ENCODE peak calls at places on chromosomes 16 and 17, in seven cellular contexts. C is HEK293T, G is GM13976, H is T-helper 22 cell, V is right atrium auricular region, W is NCI-H1930, I is right lobe of liver. M is an unnamed sample.

GRCh38 chr16:86929149-86929871 is 351.0 kb downstream of the FOXL1 start:
- DNase-seq in C (no peak), I (no peak), H (no peak), W (no peak), G (no peak), V (peak), M (no peak)

GRCh38 chr17:65485388-65486299 is 75.8 kb downstream of the AXIN2 start:
- DNase-seq in V (peak), I (no peak), H (no peak), G (no peak), W (no peak), C (no peak), M (no peak)

GRCh38 chr16:77090062-77090461 is 100.9 kb upstream of the MON1B start:
- DNase-seq in W (no peak), V (no peak), C (no peak), H (no peak), I (no peak), G (no peak), M (no peak)

GRCh38 chr16:10692470-10692869 is 2.3 kb downstream of the TEKT5 start:
- DNase-seq in H (no peak), W (no peak), I (no peak), G (no peak), C (no peak), V (no peak), M (no peak)

GRCh38 chr16:56041556-56042140 is 149.6 kb upstream of the GNAO1 start:
- DNase-seq in V (no peak), C (peak), G (peak), I (peak), H (peak), W (no peak), M (peak)

GRCh38 chr16:23508589-23509440 is 1.5 kb downstream of the GGA2 start:
- DNase-seq in H (no peak), I (no peak), V (peak), W (no peak), G (no peak), C (peak), M (no peak)

GRCh38 chr16:4272114-4272954 is 489 bp downstream of the TFAP4 start:
- DNase-seq in V (no peak), I (peak), W (peak), C (peak), H (no peak), G (peak), M (peak)

GRCh38 chr16:67154578-67155304 is 3.9 kb upstream of the B3GNT9 start:
- DNase-seq in G (no peak), I (no peak), H (no peak), V (no peak), W (no peak), C (no peak), M (no peak)

GRCh38 chr16:89402962-89403361 is 87.4 kb downstream of the ANKRD11 start:
- DNase-seq in C (no peak), V (no peak), I (no peak), G (no peak), W (no peak), H (no peak), M (no peak)

GRCh38 chr16:28172331-28172730 is 39.4 kb downstream of the XPO6 start:
- DNase-seq in G (no peak), C (no peak), W (no peak), V (no peak), H (no peak), I (no peak), M (no peak)

GRCh38 chr17:50062323-50063243 is 6.7 kb downstream of the ITGA3 start:
- DNase-seq in W (no peak), H (no peak), V (peak), C (no peak), G (no peak), I (no peak), M (peak)

GRCh38 chr17:27559996-27560481 is 70.9 kb upstream of the LGALS9 start:
- DNase-seq in H (no peak), C (no peak), V (peak), I (no peak), G (no peak), W (no peak), M (peak)

GRCh38 chr16:81453091-81453728 is 8.6 kb downstream of the CMIP start:
- DNase-seq in H (no peak), V (no peak), G (no peak), C (no peak), I (peak), W (no peak), M (no peak)

GRCh38 chr17:76048711-76049110 is 21.6 kb upstream of the EVPL start:
- DNase-seq in H (no peak), G (no peak), V (no peak), C (no peak), I (no peak), W (no peak), M (no peak)

GRCh38 chr17:17541640-17542001 is 45.4 kb upstream of the RASD1 start:
- DNase-seq in V (no peak), G (no peak), I (no peak), W (no peak), H (no peak), C (no peak), M (no peak)

GRCh38 chr16:12760819-12761611 is 42.7 kb downstream of the CPPED1 start:
- DNase-seq in V (no peak), H (no peak), C (no peak), W (no peak), I (no peak), G (no peak), M (no peak)

GRCh38 chr17:28230011-28230410 is 89.0 kb upstream of the TMEM97 start:
- DNase-seq in W (no peak), I (no peak), V (no peak), H (no peak), G (no peak), C (no peak), M (no peak)

GRCh38 chr17:40425741-40426140 is 8.0 kb upstream of the TOP2A start:
- DNase-seq in I (peak), V (no peak), W (no peak), G (no peak), H (no peak), C (no peak), M (no peak)

GRCh38 chr17:49409066-49409465 is 5.6 kb downstream of the PHB1 start:
- DNase-seq in G (no peak), V (no peak), H (no peak), W (no peak), I (no peak), C (no peak), M (peak)

GRCh38 chr17:59914274-59914854 is 21.4 kb downstream of the RPS6KB1 start:
- DNase-seq in G (peak), C (peak), W (peak), I (no peak), H (no peak), V (no peak), M (no peak)

GRCh38 chr16:88977028-88977844 is at the start of gene CBFA2T3:
- DNase-seq in V (peak), I (peak), C (no peak), G (peak), H (no peak), W (no peak), M (no peak)

GRCh38 chr16:85394511-85395206 is 218.5 kb upstream of the GSE1 start:
- DNase-seq in W (no peak), V (no peak), H (no peak), I (peak), C (no peak), G (no peak), M (no peak)

GRCh38 chr17:19348081-19348650 is 14.4 kb downstream of the B9D1 start:
- DNase-seq in I (peak), H (no peak), G (no peak), C (no peak), V (no peak), W (no peak), M (no peak)

GRCh38 chr16:50842589-50842988 is 100.7 kb downstream of the CYLD start:
- DNase-seq in G (no peak), V (no peak), W (no peak), H (no peak), C (no peak), I (no peak), M (no peak)

M was measured in DMS153.